ENCODE peak calls at places on chromosomes 6 and 20, in six cellular contexts. One of them, this sample, is unnamed.

GRCh38 chr6:37321101-37321500 is 32.7 kb upstream of the RNF8 start:
- DNase-seq in heart left ventricle: peak; percentile 16
- DNase-seq in T-cell: no peak
- DNase-seq in nucleus accumbens: no peak
- DNase-seq in stimulated activated effector memory CD8-positive, alpha-beta T cell treated with anti-CD3 and anti-CD28 coated beads, Interleukin-12 subunit alpha, Interleukin-12 subunit beta, amount 100 ng/mL, for 72 hours: no peak
- DNase-seq in cardiac fibroblast: no peak
- DNase-seq in this sample: no peak

GRCh38 chr6:21597706-21598273 is 4.2 kb downstream of the SOX4 start:
- DNase-seq in heart left ventricle: peak; percentile 21
- DNase-seq in nucleus accumbens: peak; percentile 3
- DNase-seq in cardiac fibroblast: peak; percentile 55
- DNase-seq in stimulated activated effector memory CD8-positive, alpha-beta T cell treated with anti-CD3 and anti-CD28 coated beads, Interleukin-12 subunit alpha, Interleukin-12 subunit beta, amount 100 ng/mL, for 72 hours: no peak
- DNase-seq in T-cell: no peak
- DNase-seq in this sample: no peak

GRCh38 chr6:10146723-10147451 is 268.0 kb downstream of the TFAP2A start:
- DNase-seq in stimulated activated effector memory CD8-positive, alpha-beta T cell treated with anti-CD3 and anti-CD28 coated beads, Interleukin-12 subunit alpha, Interleukin-12 subunit beta, amount 100 ng/mL, for 72 hours: no peak
- DNase-seq in T-cell: no peak
- DNase-seq in heart left ventricle: no peak
- DNase-seq in cardiac fibroblast: peak; percentile 31
- DNase-seq in nucleus accumbens: peak; percentile 16
- DNase-seq in this sample: peak; percentile 6

GRCh38 chr6:1124885-1125284 is 187.0 kb upstream of the FOXQ1 start:
- DNase-seq in cardiac fibroblast: no peak
- DNase-seq in stimulated activated effector memory CD8-positive, alpha-beta T cell treated with anti-CD3 and anti-CD28 coated beads, Interleukin-12 subunit alpha, Interleukin-12 subunit beta, amount 100 ng/mL, for 72 hours: no peak
- DNase-seq in nucleus accumbens: no peak
- DNase-seq in heart left ventricle: no peak
- DNase-seq in T-cell: no peak
- DNase-seq in this sample: no peak

GRCh38 chr20:55205684-55206083 is 730.3 kb downstream of the DOK5 start:
- DNase-seq in stimulated activated effector memory CD8-positive, alpha-beta T cell treated with anti-CD3 and anti-CD28 coated beads, Interleukin-12 subunit alpha, Interleukin-12 subunit beta, amount 100 ng/mL, for 72 hours: no peak
- DNase-seq in T-cell: no peak
- DNase-seq in cardiac fibroblast: no peak
- DNase-seq in nucleus accumbens: no peak
- DNase-seq in heart left ventricle: no peak
- DNase-seq in this sample: no peak

GRCh38 chr6:29941916-29942274 is 437 bp upstream of the HLA-A start:
- DNase-seq in stimulated activated effector memory CD8-positive, alpha-beta T cell treated with anti-CD3 and anti-CD28 coated beads, Interleukin-12 subunit alpha, Interleukin-12 subunit beta, amount 100 ng/mL, for 72 hours: no peak
- DNase-seq in nucleus accumbens: no peak
- DNase-seq in heart left ventricle: no peak
- DNase-seq in T-cell: no peak
- DNase-seq in cardiac fibroblast: no peak
- DNase-seq in this sample: no peak

GRCh38 chr20:4153251-4153650 is 137.9 kb upstream of the RNF24 start:
- DNase-seq in stimulated activated effector memory CD8-positive, alpha-beta T cell treated with anti-CD3 and anti-CD28 coated beads, Interleukin-12 subunit alpha, Interleukin-12 subunit beta, amount 100 ng/mL, for 72 hours: no peak
- DNase-seq in cardiac fibroblast: peak; percentile 58
- DNase-seq in heart left ventricle: no peak
- DNase-seq in nucleus accumbens: no peak
- DNase-seq in T-cell: no peak
- DNase-seq in this sample: no peak

GRCh38 chr6:148629197-148629909 is 117.5 kb upstream of the UST start:
- DNase-seq in stimulated activated effector memory CD8-positive, alpha-beta T cell treated with anti-CD3 and anti-CD28 coated beads, Interleukin-12 subunit alpha, Interleukin-12 subunit beta, amount 100 ng/mL, for 72 hours: no peak
- DNase-seq in nucleus accumbens: no peak
- DNase-seq in heart left ventricle: no peak
- DNase-seq in T-cell: no peak
- DNase-seq in cardiac fibroblast: no peak
- DNase-seq in this sample: no peak

GRCh38 chr6:108739496-108740330 is 108.5 kb upstream of the ARMC2 start:
- DNase-seq in nucleus accumbens: no peak
- DNase-seq in heart left ventricle: no peak
- DNase-seq in stimulated activated effector memory CD8-positive, alpha-beta T cell treated with anti-CD3 and anti-CD28 coated beads, Interleukin-12 subunit alpha, Interleukin-12 subunit beta, amount 100 ng/mL, for 72 hours: no peak
- DNase-seq in cardiac fibroblast: peak; percentile 68
- DNase-seq in T-cell: no peak
- DNase-seq in this sample: no peak